ENCODE peak calls at places on chromosomes 13 and 19, in seven cellular contexts. K is stimulated activated CD4-positive, alpha-beta T cell treated with anti-CD3 and anti-CD28 coated beads, Interleukin-2, amount 100 ng/mL, for 24 hours; N is brain pericyte; Y is Panc1; U is stimulated activated CD8-positive, alpha-beta memory T cell treated with anti-CD3 and anti-CD28 coated beads, Interleukin-12 subunit alpha, Interleukin-12 subunit beta, amount 100 ng/mL, for 4 hours; C is AG08395; J is breast epithelium. T is an unnamed sample.

GRCh38 chr19:23055946-23056345 is 53.0 kb upstream of the ZNF728 start:
- DNase-seq in K (no peak), N (no peak), Y (no peak), U (no peak), C (no peak), J (peak; percentile 23), T (no peak)

GRCh38 chr13:37097008-37097579 is 8.4 kb downstream of the CSNK1A1L start:
- DNase-seq in K (no peak), N (no peak), Y (no peak), U (no peak), C (no peak), J (no peak), T (no peak)

GRCh38 chr19:34191355-34191962 is 19.2 kb downstream of the LSM14A start:
- DNase-seq in K (no peak), N (no peak), Y (no peak), U (no peak), C (no peak), J (no peak), T (no peak)

GRCh38 chr19:45153339-45154063 is 7.3 kb downstream of the NKPD1 start:
- DNase-seq in K (peak; percentile 37), N (no peak), Y (no peak), U (peak; percentile 34), C (peak; percentile 48), J (no peak), T (no peak)

GRCh38 chr19:42606660-42607351 is 12.1 kb upstream of the CEACAM8 start:
- DNase-seq in K (peak; percentile 63), N (no peak), Y (peak; percentile 20), U (no peak), C (peak; percentile 52), J (peak; percentile 86), T (peak; percentile 21)

GRCh38 chr13:98937911-98938381 is 39.9 kb downstream of the DOCK9 start:
- DNase-seq in K (no peak), N (no peak), Y (no peak), U (no peak), C (no peak), J (no peak), T (no peak)

GRCh38 chr19:31963741-31964140 is 381.7 kb upstream of the ZNF507 start:
- DNase-seq in K (no peak), N (no peak), Y (no peak), U (no peak), C (no peak), J (no peak), T (no peak)

GRCh38 chr19:51467864-51468544 is 9.8 kb upstream of the SIGLEC8 start:
- DNase-seq in K (no peak), N (no peak), Y (no peak), U (no peak), C (no peak), J (no peak), T (no peak)

GRCh38 chr19:49338691-49339363 is 3.6 kb downstream of the CD37 start:
- DNase-seq in K (peak; percentile 30), N (no peak), Y (no peak), U (no peak), C (peak; percentile 40), J (peak; percentile 94), T (no peak)

GRCh38 chr13:99085139-99085845 is 107.4 kb upstream of the DOCK9 start:
- DNase-seq in K (peak; percentile 30), N (no peak), Y (no peak), U (no peak), C (peak; percentile 5), J (no peak), T (no peak)

GRCh38 chr13:26423634-26424033 is 133.8 kb upstream of the WASF3 start:
- DNase-seq in K (no peak), N (no peak), Y (no peak), U (no peak), C (no peak), J (no peak), T (no peak)

GRCh38 chr13:31105856-31106255 is 55.8 kb downstream of the HSPH1 start:
- DNase-seq in K (no peak), N (no peak), Y (no peak), U (no peak), C (no peak), J (no peak), T (no peak)

GRCh38 chr13:109426690-109426990 is 359.7 kb downstream of the IRS2 start:
- DNase-seq in K (no peak), N (no peak), Y (no peak), U (no peak), C (no peak), J (no peak), T (no peak)

GRCh38 chr13:90553167-90553566 is 794.3 kb upstream of the MIR17HG start:
- DNase-seq in K (no peak), N (no peak), Y (no peak), U (no peak), C (no peak), J (no peak), T (no peak)

GRCh38 chr13:99282264-99283231 is 24.4 kb upstream of the GPR18 start:
- DNase-seq in K (no peak), N (no peak), Y (no peak), U (no peak), C (no peak), J (no peak), T (no peak)

GRCh38 chr19:38650911-38651584 is 3.6 kb downstream of the ACTN4 start:
- DNase-seq in K (no peak), N (no peak), Y (peak; percentile 100), U (no peak), C (peak; percentile 77), J (no peak), T (peak; percentile 98)

GRCh38 chr13:35648109-35648508 is 171.6 kb upstream of the MAB21L1 start:
- DNase-seq in K (no peak), N (no peak), Y (no peak), U (no peak), C (no peak), J (no peak), T (no peak)

GRCh38 chr13:80012281-80012680 is 328.6 kb downstream of the SPRY2 start:
- DNase-seq in K (no peak), N (no peak), Y (no peak), U (no peak), C (no peak), J (no peak), T (peak; percentile 24)

GRCh38 chr13:48739346-48740037 is 85.8 kb downstream of the CYSLTR2 start:
- DNase-seq in K (no peak), N (no peak), Y (no peak), U (no peak), C (no peak), J (no peak), T (peak; percentile 22)

GRCh38 chr13:100525453-100526298 is 62.9 kb downstream of the GGACT start:
- DNase-seq in K (no peak), N (no peak), Y (no peak), U (no peak), C (no peak), J (no peak), T (no peak)

GRCh38 chr13:114059946-114060860 is 72.2 kb downstream of the RASA3 start:
- DNase-seq in K (no peak), N (no peak), Y (no peak), U (no peak), C (no peak), J (no peak), T (no peak)

GRCh38 chr13:83622422-83622784 is 259.9 kb downstream of the SLITRK1 start:
- DNase-seq in K (no peak), N (no peak), Y (no peak), U (no peak), C (no peak), J (no peak), T (no peak)

GRCh38 chr13:98110749-98111148 is 32.1 kb upstream of the FARP1 start:
- DNase-seq in K (no peak), N (no peak), Y (no peak), U (no peak), C (no peak), J (no peak), T (no peak)

GRCh38 chr19:10290439-10290875 is 705 bp downstream of the ICAM5 start:
- DNase-seq in K (no peak), N (no peak), Y (no peak), U (no peak), C (no peak), J (no peak), T (no peak)

GRCh38 chr19:17830567-17831418 is 9.5 kb upstream of the INSL3 start:
- DNase-seq in K (peak; percentile 61), N (no peak), Y (peak; percentile 68), U (no peak), C (peak; percentile 70), J (no peak), T (peak; percentile 1)

GRCh38 chr13:30078059-30078458 is 227.6 kb upstream of the UBL3 start:
- DNase-seq in K (no peak), N (no peak), Y (no peak), U (no peak), C (no peak), J (no peak), T (no peak)

GRCh38 chr19:13243971-13244370 is 93.8 kb downstream of the IER2 start:
- DNase-seq in K (no peak), N (no peak), Y (no peak), U (no peak), C (no peak), J (no peak), T (no peak)

GRCh38 chr13:49265822-49266221 is 18.1 kb downstream of the CDADC1 start:
- DNase-seq in K (no peak), N (no peak), Y (no peak), U (no peak), C (no peak), J (no peak), T (peak; percentile 64)

GRCh38 chr19:38452430-38453366 is 19.2 kb downstream of the RYR1 start:
- DNase-seq in K (no peak), N (no peak), Y (no peak), U (no peak), C (no peak), J (no peak), T (no peak)

GRCh38 chr19:44634785-44635184 is 8.9 kb upstream of the PVR start:
- DNase-seq in K (no peak), N (no peak), Y (no peak), U (no peak), C (no peak), J (no peak), T (no peak)

GRCh38 chr19:4474504-4475136 is 2.5 kb downstream of the HDGFL2 start:
- DNase-seq in K (no peak), N (peak; percentile 46), Y (no peak), U (no peak), C (peak; percentile 72), J (no peak), T (peak; percentile 43)

GRCh38 chr19:11142528-11143171 is 12.9 kb downstream of the SPC24 start:
- DNase-seq in K (no peak), N (peak; percentile 76), Y (peak; percentile 59), U (no peak), C (peak; percentile 94), J (peak; percentile 95), T (peak; percentile 93)

GRCh38 chr13:80037505-80037888 is 303.4 kb downstream of the SPRY2 start:
- DNase-seq in K (no peak), N (no peak), Y (no peak), U (no peak), C (peak; percentile 74), J (no peak), T (peak; percentile 96)